ENCODE peak calls at places on chromosome 2, in five cellular contexts. Y, I, F, C and J are unnamed samples.

GRCh38 chr2:108316194-108316880 is 27.6 kb downstream of the SULT1C2 start:
- DNase-seq in Y (no peak), I (no peak), F (no peak), C (no peak), J (no peak)

GRCh38 chr2:8447610-8448221 is 234.1 kb upstream of the ID2 start:
- DNase-seq in Y (no peak), I (no peak), F (peak), C (no peak), J (no peak)

GRCh38 chr2:85564144-85564563 is 2.9 kb upstream of the GGCX start:
- DNase-seq in Y (no peak), I (no peak), F (no peak), C (no peak), J (no peak)

GRCh38 chr2:148888003-148888501 is 13.0 kb downstream of the KIF5C start:
- DNase-seq in Y (no peak), I (peak), F (no peak), C (no peak), J (no peak)

GRCh38 chr2:240997141-240997855 is 1.1 kb upstream of the SNED1 start:
- DNase-seq in Y (no peak), I (no peak), F (peak), C (no peak), J (no peak)

GRCh38 chr2:138814123-138814883 is 34.1 kb upstream of the NXPH2 start:
- DNase-seq in Y (peak), I (peak), F (no peak), C (no peak), J (no peak)

GRCh38 chr2:39871291-39871761 is 92.3 kb upstream of the THUMPD2 start:
- DNase-seq in Y (peak), I (no peak), F (peak), C (no peak), J (no peak)

GRCh38 chr2:170822292-170822884 is 5.7 kb downstream of the GAD1 start:
- DNase-seq in Y (no peak), I (no peak), F (no peak), C (no peak), J (no peak)

GRCh38 chr2:190889175-190889943 is 8.7 kb downstream of the GLS start:
- DNase-seq in Y (no peak), I (no peak), F (no peak), C (no peak), J (no peak)

GRCh38 chr2:221997100-221997499 is 301.7 kb downstream of the PAX3 start:
- DNase-seq in Y (peak), I (no peak), F (peak), C (no peak), J (no peak)

GRCh38 chr2:3420076-3420848 is 40.8 kb downstream of the TRAPPC12 start:
- DNase-seq in Y (no peak), I (no peak), F (no peak), C (no peak), J (no peak)

GRCh38 chr2:238308177-238308576 is 12.1 kb upstream of the TRAF3IP1 start:
- DNase-seq in Y (no peak), I (no peak), F (no peak), C (no peak), J (no peak)

GRCh38 chr2:111068435-111069058 is 52.2 kb upstream of the BCL2L11 start:
- DNase-seq in Y (peak), I (peak), F (no peak), C (no peak), J (no peak)

GRCh38 chr2:204670124-204670523 is 124.8 kb downstream of the PARD3B start:
- DNase-seq in Y (no peak), I (no peak), F (no peak), C (no peak), J (no peak)

GRCh38 chr2:28521663-28522062 is 25.8 kb downstream of the PLB1 start:
- DNase-seq in Y (no peak), I (no peak), F (no peak), C (no peak), J (no peak)

GRCh38 chr2:218026244-218026643 is 23.4 kb upstream of the TNS1 start:
- DNase-seq in Y (no peak), I (no peak), F (no peak), C (no peak), J (no peak)

GRCh38 chr2:3314626-3315025 is 63.0 kb downstream of the EIPR1 start:
- DNase-seq in Y (no peak), I (no peak), F (no peak), C (no peak), J (no peak)

GRCh38 chr2:11248-11941 is 34.9 kb downstream of the FAM110C start:
- DNase-seq in Y (peak), I (no peak), F (peak), C (peak), J (peak)

GRCh38 chr2:162090109-162090508 is 16.1 kb upstream of the DPP4 start:
- DNase-seq in Y (peak), I (no peak), F (peak), C (no peak), J (no peak)

GRCh38 chr2:119983108-119983507 is 29.8 kb upstream of the EPB41L5 start:
- DNase-seq in Y (no peak), I (no peak), F (no peak), C (no peak), J (no peak)

GRCh38 chr2:31429759-31430438 is 15.4 kb upstream of the XDH start:
- DNase-seq in Y (peak), I (no peak), F (peak), C (peak), J (no peak)

GRCh38 chr2:217919781-217920351 is 82.9 kb downstream of the TNS1 start:
- DNase-seq in Y (no peak), I (no peak), F (peak), C (no peak), J (no peak)

GRCh38 chr2:119260636-119261497 is 37.2 kb downstream of the STEAP3 start:
- DNase-seq in Y (no peak), I (peak), F (no peak), C (no peak), J (no peak)

GRCh38 chr2:70199320-70199864 is 8.6 kb upstream of the C2orf42 start:
- DNase-seq in Y (no peak), I (no peak), F (no peak), C (no peak), J (no peak)

GRCh38 chr2:98664323-98664722 is 55.9 kb downstream of the UNC50 start:
- DNase-seq in Y (peak), I (no peak), F (peak), C (peak), J (peak)

GRCh38 chr2:140801311-140801710 is 1329.5 kb downstream of the LRP1B start:
- DNase-seq in Y (no peak), I (no peak), F (no peak), C (no peak), J (no peak)

GRCh38 chr2:1550076-1550475 is 136.8 kb downstream of the TPO start:
- DNase-seq in Y (no peak), I (no peak), F (no peak), C (no peak), J (no peak)

GRCh38 chr2:161576421-161576820 is 47.8 kb upstream of the SLC4A10 start:
- DNase-seq in Y (no peak), I (no peak), F (peak), C (no peak), J (no peak)

GRCh38 chr2:170770304-170771048 is at the start of gene ERICH2:
- DNase-seq in Y (peak), I (peak), F (peak), C (peak), J (peak)

GRCh38 chr2:2827691-2828315 is 496.7 kb upstream of the MYT1L start:
- DNase-seq in Y (no peak), I (no peak), F (no peak), C (no peak), J (no peak)

GRCh38 chr2:136246086-136246669 is 128.2 kb upstream of the CXCR4 start:
- DNase-seq in Y (peak), I (no peak), F (peak), C (no peak), J (no peak)

GRCh38 chr2:207975910-207976309 is 49.4 kb downstream of the PLEKHM3 start:
- DNase-seq in Y (no peak), I (no peak), F (peak), C (no peak), J (no peak)